ENCODE peak calls at places on chromosomes 12 and 14, in five cellular contexts. H is suprapubic skin, Y is sigmoid colon, N is HCT116, J is Panc1. B is an unnamed sample. For H3K4me1, the result is how much of the 10 kb centered on the place peaks cover.

GRCh38 chr14:58133739-58134138 is 18.3 kb downstream of the ARMH4 start:
- DNase-seq in N (no peak), J (peak), H (no peak), Y (no peak), B (no peak)

GRCh38 chr12:124852911-124853441 is 10.7 kb downstream of the SCARB1 start:
- DNase-seq in Y (no peak), N (no peak), H (no peak), J (no peak), B (no peak)

GRCh38 chr12:690466-690865 is 27.2 kb upstream of the NINJ2 start:
- DNase-seq in Y (no peak), N (no peak), H (no peak), J (no peak), B (peak)

GRCh38 chr14:23154876-23155587 is 28.4 kb downstream of the SLC7A8 start:
- DNase-seq in H (peak), Y (peak), N (no peak), J (no peak), B (peak)

GRCh38 chr12:6752181-6752930 is 585 bp downstream of the MLF2 start:
- DNase-seq in H (peak), N (no peak), Y (peak), J (no peak), B (peak)

GRCh38 chr14:80615831-80616230 is 325.7 kb downstream of the CEP128 start:
- DNase-seq in J (no peak), H (no peak), N (no peak), Y (no peak), B (no peak)

GRCh38 chr12:100823988-100824387 is 29.4 kb downstream of the ANO4 start:
- DNase-seq in N (peak), H (no peak), J (no peak), Y (no peak), B (no peak)

GRCh38 chr12:49094104-49094948 is at the start of gene DHH:
- DNase-seq in J (no peak), H (no peak), N (no peak), Y (no peak), B (peak)

GRCh38 chr12:47755655-47756562 is 2.8 kb downstream of the RAPGEF3 start:
- DNase-seq in Y (no peak), H (no peak), J (no peak), N (no peak), B (no peak)

GRCh38 chr12:3044141-3044630 is 33.0 kb upstream of the TSPAN9 start:
- DNase-seq in J (no peak), H (no peak), N (no peak), Y (peak), B (no peak)

GRCh38 chr12:123049398-123050250 is 69.1 kb downstream of the ARL6IP4 start:
- DNase-seq in J (no peak), H (no peak), N (no peak), Y (no peak), B (no peak)

GRCh38 chr14:104104006-104104901 is 18.8 kb downstream of the ASPG start:
- DNase-seq in H (peak), Y (no peak), N (no peak), J (no peak), B (no peak)

GRCh38 chr14:29906256-29906885 is 21.3 kb downstream of the PRKD1 start:
- DNase-seq in J (peak), N (no peak), H (no peak), Y (no peak), B (no peak)

GRCh38 chr12:39573971-39574370 is 45.6 kb downstream of the ABCD2 start:
- DNase-seq in N (no peak), Y (no peak), J (no peak), H (no peak), B (no peak)

GRCh38 chr14:41521891-41522290 is 84.8 kb upstream of the LRFN5 start:
- DNase-seq in H (no peak), J (no peak), Y (no peak), N (no peak), B (no peak)

GRCh38 chr14:69695664-69696527 is 71.0 kb upstream of the SRSF5 start:
- DNase-seq in N (no peak), H (no peak), J (no peak), Y (no peak), B (no peak)

GRCh38 chr12:78651755-78652154 is 212.8 kb upstream of the SYT1 start:
- DNase-seq in J (no peak), N (no peak), Y (no peak), H (no peak), B (peak)

GRCh38 chr14:35332517-35333346 is 40.5 kb downstream of the PSMA6 start:
- DNase-seq in Y (no peak), J (no peak), H (no peak), N (no peak), B (peak)

GRCh38 chr12:19200261-19200660 is 70.7 kb downstream of the PLEKHA5 start:
- DNase-seq in Y (no peak), H (no peak), J (no peak), N (no peak), B (no peak)

GRCh38 chr12:66335746-66336145 is 33.5 kb downstream of the HELB start:
- DNase-seq in N (no peak), Y (no peak), J (no peak), H (no peak), B (no peak)

GRCh38 chr14:65035049-65035448 is 48.4 kb downstream of the FNTB start:
- DNase-seq in Y (no peak), J (no peak), H (no peak), N (no peak), B (no peak)

GRCh38 chr14:92607702-92608429 is 94.3 kb downstream of the RIN3 start:
- DNase-seq in N (no peak), Y (no peak), J (no peak), H (no peak), B (no peak)

GRCh38 chr12:124438415-124439056 is 128.9 kb downstream of the NCOR2 start:
- DNase-seq in N (no peak), Y (no peak), H (no peak), J (no peak), B (no peak)

GRCh38 chr14:66359500-66359899 is 126.7 kb upstream of the CCDC196 start:
- DNase-seq in Y (no peak), J (no peak), H (no peak), N (peak), B (peak)

GRCh38 chr14:45359766-45360165 is 106.8 kb upstream of the MIS18BP1 start:
- DNase-seq in N (no peak), J (no peak), H (no peak), Y (no peak), B (no peak)

GRCh38 chr12:123237646-123238329 is 4.6 kb downstream of the MTRFR start:
- DNase-seq in J (no peak), H (peak), Y (peak), N (peak), B (peak)

GRCh38 chr14:55277972-55278740 is 6.9 kb downstream of the FBXO34 start:
- DNase-seq in N (no peak), J (no peak), H (no peak), Y (no peak), B (no peak)

GRCh38 chr14:52551696-52552062 is 626 bp downstream of the TXNDC16 start:
- DNase-seq in J (no peak), Y (no peak), N (no peak), H (no peak), B (no peak)

GRCh38 chr12:76645934-76646333 is 86.4 kb upstream of the OSBPL8 start:
- DNase-seq in N (no peak), J (no peak), H (no peak), Y (no peak), B (no peak)
- H3K4me1 ChIP-seq in N (under half), J (under half), H (under half), Y (under half), B (under half)

DNA sequence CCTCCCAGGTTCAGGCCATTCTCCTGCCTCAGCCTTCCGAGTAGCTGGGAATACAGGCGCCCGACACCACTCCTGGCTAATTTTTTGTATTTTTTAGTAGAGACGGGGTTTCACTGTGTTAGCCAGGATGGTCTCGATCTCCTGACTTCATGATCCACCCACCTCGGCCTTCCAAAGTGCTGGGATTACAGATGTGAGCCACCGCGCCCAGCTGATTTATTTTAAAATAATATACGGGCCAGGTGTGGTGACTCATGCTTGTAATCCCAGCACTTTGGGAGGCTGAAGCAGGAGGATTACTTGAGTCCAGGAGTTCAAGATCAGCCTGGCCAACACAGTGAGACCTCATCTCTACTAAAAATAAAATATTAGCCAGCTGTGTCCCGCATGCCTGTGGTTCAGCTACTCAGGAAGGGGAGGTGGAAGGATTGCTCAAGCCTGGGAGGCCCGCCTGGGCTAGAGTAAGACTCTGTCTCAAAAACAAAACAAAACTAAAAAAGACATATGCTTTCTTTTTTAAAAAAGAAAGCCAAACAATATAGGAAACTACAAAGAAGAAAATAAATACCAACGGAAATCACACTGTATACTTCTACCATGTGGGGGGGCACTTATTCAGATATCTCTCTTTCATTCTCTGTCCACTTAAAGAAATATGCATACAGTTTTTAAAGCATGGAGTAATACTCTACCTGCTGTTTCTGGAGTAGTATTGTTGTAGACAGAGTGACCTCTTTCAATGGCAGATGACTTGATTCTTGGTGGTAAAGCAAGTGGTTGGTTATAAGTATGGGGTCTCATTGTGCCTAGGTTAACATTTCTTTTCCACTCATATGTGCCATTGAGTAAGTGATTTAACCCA is 930 bp upstream of the MIA2 start:
- DNase-seq in N (no peak), J (no peak), H (no peak), Y (no peak), B (no peak)
- TF ChIP-seq POLR2AphosphoS5 in N (no peak), J (no peak), H (no peak), Y (no peak), B (no peak)

GRCh38 chr12:59396519-59396918 is 199.3 kb upstream of the SLC16A7 start:
- DNase-seq in J (no peak), N (no peak), Y (no peak), H (no peak), B (no peak)

GRCh38 chr12:59393506-59393905 is 202.3 kb upstream of the SLC16A7 start:
- DNase-seq in H (no peak), N (no peak), Y (no peak), J (no peak), B (no peak)

GRCh38 chr12:59398164-59398563 is 197.7 kb upstream of the SLC16A7 start:
- DNase-seq in Y (no peak), N (no peak), H (no peak), J (no peak), B (no peak)

GRCh38 chr12:59401862-59402261 is 194.0 kb upstream of the SLC16A7 start:
- DNase-seq in J (no peak), H (no peak), Y (no peak), N (no peak), B (no peak)

GRCh38 chr12:59396941-59397340 is 198.9 kb upstream of the SLC16A7 start:
- DNase-seq in N (no peak), J (no peak), Y (no peak), H (no peak), B (no peak)
- H3K4me1 ChIP-seq in N (under half), J (under half), Y (under half), H (under half), B (under half)

DNA sequence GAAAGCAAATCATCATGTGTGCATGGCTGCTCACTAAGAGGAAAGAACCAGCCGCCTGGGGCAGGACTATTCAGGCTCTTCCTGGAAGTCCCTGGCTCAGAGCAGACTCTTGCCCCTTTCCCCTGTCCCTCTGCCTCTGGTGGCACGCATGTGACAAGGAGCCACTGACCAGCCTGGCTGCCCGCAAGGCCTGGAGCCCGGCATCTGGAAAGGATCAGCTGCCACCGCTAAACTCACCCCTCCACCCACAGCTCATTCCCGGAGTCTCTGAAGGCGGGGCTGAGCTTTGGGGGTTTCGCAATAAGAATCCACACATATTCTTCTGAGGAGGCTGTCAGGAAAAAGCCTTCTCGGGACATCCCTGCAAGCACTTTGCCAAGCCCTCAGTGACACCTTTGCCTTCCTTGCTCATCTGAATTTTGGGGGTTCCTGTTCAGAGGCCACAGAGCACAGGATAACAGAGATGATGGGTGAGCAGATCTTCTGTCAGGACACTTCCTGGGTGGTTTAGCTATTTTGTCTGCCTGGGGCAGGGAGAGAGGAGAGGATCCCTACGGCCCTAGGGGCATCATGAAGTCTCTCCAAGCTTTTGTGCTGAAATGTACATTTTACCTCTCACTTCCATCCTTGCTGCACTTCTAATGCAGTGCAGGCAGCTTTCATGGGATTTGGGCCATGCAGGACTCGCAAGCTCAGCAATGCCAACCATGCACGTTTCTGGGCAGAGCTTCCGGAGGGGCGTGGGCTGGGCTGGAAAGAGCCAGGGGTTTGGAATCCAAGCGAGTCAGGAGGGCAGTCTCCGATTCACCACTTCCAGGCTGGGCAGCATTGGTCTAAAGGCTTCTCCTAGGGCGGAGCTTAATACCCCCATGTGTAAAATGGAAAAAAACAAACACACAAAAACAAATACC is 124.8 kb upstream of the MAP1LC3B2 start:
- DNase-seq in Y (peak), J (no peak), N (peak), H (peak), B (peak)
- TF ChIP-seq POLR2AphosphoS5 in Y (peak), J (no peak), N (peak), H (peak), B (no peak)

DNA sequence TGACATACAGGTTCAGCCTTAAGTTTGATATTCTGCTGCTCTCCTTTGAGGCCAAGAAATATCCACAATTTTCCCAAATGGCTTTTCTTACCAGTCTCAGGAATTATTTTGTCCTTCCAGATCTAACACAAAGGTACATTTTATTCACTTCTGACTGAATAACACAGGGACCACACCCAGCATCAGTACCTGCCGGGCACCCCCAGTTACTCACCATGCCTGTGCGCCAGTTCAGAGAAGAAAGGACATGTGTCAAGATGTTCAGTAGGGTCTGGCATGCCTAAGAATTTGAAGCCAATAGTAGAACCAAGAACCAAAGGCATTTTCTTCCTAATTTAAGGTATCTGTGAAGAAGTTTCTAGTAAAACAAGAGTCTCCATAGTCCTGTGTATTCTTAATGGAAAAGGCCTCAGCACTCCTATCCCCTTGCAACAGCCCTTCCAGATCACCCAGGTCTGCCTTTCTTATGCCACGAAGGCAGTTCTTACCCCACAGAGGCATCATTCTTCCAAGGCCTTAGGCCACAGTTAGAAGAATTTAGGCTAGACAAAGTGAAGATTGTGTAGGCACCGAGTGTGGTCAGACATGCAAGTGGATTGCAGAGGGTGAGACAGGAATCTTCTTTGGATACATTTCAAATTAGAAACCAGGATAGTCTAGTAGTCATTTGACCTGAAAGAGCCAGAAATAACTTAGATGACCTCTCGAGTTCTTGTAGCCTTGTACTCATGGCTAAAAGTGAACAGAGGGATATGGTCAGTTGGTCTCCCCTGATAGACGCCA is 140.1 kb upstream of the HIF1A start:
- DNase-seq in Y (no peak), H (no peak), N (no peak), J (no peak), B (no peak)
- H3K4me1 ChIP-seq in Y (under half), H (under half), N (under half), J (under half), B (under half)

B was measured in GM23338.